ENCODE peak calls at places on chromosomes 3 and 15, in six cellular contexts. R is adrenal gland, D is colonic mucosa, A is HL-60, V is mesenchymal stem cell, Q is ovary. E is an unnamed sample.

GRCh38 chr3:9172851-9173320 is 76.6 kb downstream of the SRGAP3 start:
- DNase-seq in Q (peak; percentile 37), R (no peak), V (no peak), D (no peak), A (peak; percentile 51), E (no peak)

GRCh38 chr3:57967590-57967989 is 40.6 kb upstream of the FLNB start:
- DNase-seq in D (peak; percentile 80), R (no peak), A (no peak), Q (no peak), V (no peak), E (no peak)

GRCh38 chr3:171162986-171163723 is 136.6 kb upstream of the SLC2A2 start:
- DNase-seq in Q (no peak), D (no peak), A (peak; percentile 11), V (no peak), R (no peak), E (no peak)

GRCh38 chr15:97993310-97993738 is 32.8 kb downstream of the ARRDC4 start:
- DNase-seq in A (no peak), V (no peak), Q (no peak), R (peak; percentile 64), D (no peak), E (no peak)

GRCh38 chr15:71709808-71710418 is 100.4 kb upstream of the NR2E3 start:
- DNase-seq in Q (no peak), R (no peak), V (no peak), A (no peak), D (no peak), E (no peak)

GRCh38 chr15:51168700-51169099 is 74.0 kb upstream of the TNFAIP8L3 start:
- DNase-seq in Q (no peak), R (no peak), D (no peak), A (no peak), V (no peak), E (no peak)

GRCh38 chr3:115252679-115253078 is 105.6 kb upstream of the ZBTB20 start:
- DNase-seq in R (no peak), D (no peak), V (no peak), Q (no peak), A (no peak), E (no peak)

GRCh38 chr3:167406876-167407492 is 26.9 kb upstream of the ZBBX start:
- DNase-seq in V (peak; percentile 78), R (peak; percentile 27), Q (no peak), D (no peak), A (peak; percentile 54), E (no peak)

GRCh38 chr3:24196526-24196925 is 251.4 kb downstream of the NR1D2 start:
- DNase-seq in Q (no peak), D (no peak), R (no peak), A (no peak), V (no peak), E (no peak)

GRCh38 chr15:62047278-62047847 is 12.9 kb downstream of the VPS13C start:
- DNase-seq in Q (no peak), R (no peak), D (no peak), V (no peak), A (no peak), E (no peak)

GRCh38 chr3:13676618-13677017 is 127.7 kb downstream of the FBLN2 start:
- DNase-seq in Q (no peak), V (no peak), D (no peak), R (no peak), A (no peak), E (no peak)

GRCh38 chr3:47612879-47613278 is 34.2 kb upstream of the CSPG5 start:
- DNase-seq in V (no peak), R (no peak), Q (no peak), A (no peak), D (no peak), E (no peak)

GRCh38 chr15:63475670-63476069 is 28.7 kb upstream of the USP3 start:
- DNase-seq in R (no peak), V (no peak), Q (no peak), D (no peak), A (no peak), E (no peak)

GRCh38 chr3:20322085-20322484 is 136.1 kb upstream of the SGO1 start:
- DNase-seq in Q (no peak), D (no peak), R (no peak), A (peak; percentile 36), V (no peak), E (no peak)

GRCh38 chr3:49378249-49378899 is 20.2 kb upstream of the GPX1 start:
- DNase-seq in R (no peak), Q (peak; percentile 43), V (peak; percentile 45), A (no peak), D (no peak), E (peak; percentile 79)

GRCh38 chr3:143327388-143327787 is 207.8 kb downstream of the CHST2 start:
- DNase-seq in D (no peak), A (no peak), V (no peak), R (no peak), Q (no peak), E (no peak)

GRCh38 chr3:158094917-158095301 is 11.3 kb downstream of the SHOX2 start:
- DNase-seq in D (no peak), A (no peak), Q (no peak), R (no peak), V (no peak), E (no peak)
- H3K27me3 ChIP-seq in D (peaks cover 63% of the 10 kb centered on the region), A (no peaks in the 10 kb centered on the region), Q (peaks cover 8% of the 10 kb centered on the region), R (peaks cover 77% of the 10 kb centered on the region), V (peaks cover 73% of the 10 kb centered on the region), E (no peaks in the 10 kb centered on the region)

DNA sequence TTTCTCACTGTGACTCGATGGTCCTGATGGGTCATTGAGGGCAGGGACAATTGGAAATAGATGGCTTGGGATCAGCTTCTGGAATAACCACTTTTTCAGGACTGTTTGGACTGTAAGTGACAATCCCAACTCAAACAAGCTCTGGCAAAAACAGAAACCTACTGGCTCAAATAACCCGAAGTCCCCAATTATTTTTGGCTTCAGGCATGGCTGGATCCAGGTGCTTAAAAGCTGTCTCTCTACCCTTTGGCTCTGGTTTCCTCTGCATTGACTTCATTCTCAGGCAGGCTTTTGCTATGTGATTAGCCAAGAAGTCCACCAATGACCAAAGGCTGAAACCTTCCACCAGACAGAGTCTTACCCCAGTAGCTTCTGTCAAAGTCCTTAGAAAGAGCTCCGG is 92.9 kb upstream of the PRR23E start:
- DNase-seq in D (no peak), V (no peak), Q (no peak), R (no peak), A (no peak), E (no peak)
- H3K27me3 ChIP-seq in D (no peaks in the 10 kb centered on the region), V (peaks cover 31% of the 10 kb centered on the region), Q (no peaks in the 10 kb centered on the region), R (no peaks in the 10 kb centered on the region), A (no peaks in the 10 kb centered on the region), E (no peaks in the 10 kb centered on the region)

GRCh38 chr15:33131880-33132279 is 62.6 kb downstream of the FMN1 start:
- DNase-seq in A (no peak), V (no peak), R (no peak), D (no peak), Q (no peak), E (no peak)
- H3K27me3 ChIP-seq in A (no peaks in the 10 kb centered on the region), V (no peaks in the 10 kb centered on the region), R (no peaks in the 10 kb centered on the region), D (no peaks in the 10 kb centered on the region), Q (no peaks in the 10 kb centered on the region), E (no peaks in the 10 kb centered on the region)

DNA sequence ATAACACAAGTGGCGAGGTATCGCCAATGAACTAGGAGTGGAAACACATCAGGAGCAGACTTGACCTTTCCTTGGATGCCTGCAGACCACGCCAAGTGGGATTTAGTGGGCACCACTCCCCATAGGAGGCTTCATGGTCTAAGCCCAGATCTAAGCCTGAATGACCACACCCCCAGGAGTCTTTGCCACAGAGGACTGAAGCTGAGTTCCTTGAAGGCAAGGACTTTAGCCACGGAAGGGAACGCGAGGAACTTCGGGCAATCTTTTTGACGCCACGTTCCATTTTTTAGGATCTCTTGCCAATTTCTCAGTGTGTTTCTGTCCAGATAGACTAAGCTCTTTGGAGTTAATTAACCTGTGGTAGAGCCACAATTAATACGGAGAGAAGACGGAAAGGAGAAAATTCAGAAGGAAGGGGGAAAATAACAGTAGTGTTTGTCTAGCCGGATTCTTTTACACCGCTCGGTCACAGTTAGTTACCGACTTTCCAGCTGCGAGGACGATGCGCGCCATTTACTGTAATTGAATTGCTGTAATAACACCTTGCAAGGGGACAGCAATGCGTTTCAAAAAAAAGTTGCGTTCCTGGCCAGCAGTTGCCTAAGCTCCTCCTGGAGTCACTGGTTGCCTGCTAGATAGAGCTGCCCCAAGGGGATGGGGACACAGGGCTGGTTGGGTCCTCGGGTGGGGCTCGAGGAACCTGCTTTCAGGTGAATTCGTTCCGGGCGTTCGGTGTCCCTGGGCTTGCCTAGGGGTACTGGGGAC is 37.1 kb downstream of the NR2F2 start:
- DNase-seq in V (peak; percentile 10), R (no peak), D (no peak), Q (no peak), A (no peak), E (no peak)
- H3K27me3 ChIP-seq in V (peaks cover 83% of the 10 kb centered on the region), R (peaks cover 5% of the 10 kb centered on the region), D (peaks cover 41% of the 10 kb centered on the region), Q (no peaks in the 10 kb centered on the region), A (no peaks in the 10 kb centered on the region), E (no peaks in the 10 kb centered on the region)

GRCh38 chr3:123296836-123297626 is 95.3 kb downstream of the SEC22A start:
- DNase-seq in A (no peak), R (no peak), D (no peak), V (no peak), Q (peak; percentile 13), E (peak; percentile 59)
- H3K27me3 ChIP-seq in A (no peaks in the 10 kb centered on the region), R (no peaks in the 10 kb centered on the region), D (no peaks in the 10 kb centered on the region), V (peaks cover 52% of the 10 kb centered on the region), Q (no peaks in the 10 kb centered on the region), E (no peaks in the 10 kb centered on the region)

GRCh38 chr15:52789601-52790165 is 453 bp downstream of the ONECUT1 start:
- DNase-seq in V (peak; percentile 37), D (no peak), A (no peak), R (no peak), Q (no peak), E (no peak)
- H3K27me3 ChIP-seq in V (peaks cover 71% of the 10 kb centered on the region), D (peaks cover 59% of the 10 kb centered on the region), A (peaks cover 82% of the 10 kb centered on the region), R (peaks cover 75% of the 10 kb centered on the region), Q (no peaks in the 10 kb centered on the region), E (peaks cover 68% of the 10 kb centered on the region)

E was measured in tibial artery.